ENCODE peak calls at places on chromosomes 11 and 22, in four cellular contexts. W is HS-27A, A is iris pigment epithelial cell, G is HFFc6. U is an unnamed sample.

GRCh38 chr11:12674571-12674935 is 332 bp downstream of the TEAD1 start:
- DNase-seq in G (no peak), A (no peak), W (no peak), U (peak; percentile 59)

GRCh38 chr11:75035911-75036536 is 47.3 kb downstream of the NEU3 start:
- DNase-seq in A (no peak), G (peak; percentile 43), W (no peak), U (no peak)

GRCh38 chr11:129743029-129743846 is 72.4 kb upstream of the TMEM45B start:
- DNase-seq in A (peak; percentile 28), W (no peak), G (no peak), U (no peak)

GRCh38 chr22:21947040-21948014 is 5.3 kb downstream of the PPM1F start:
- DNase-seq in W (no peak), G (peak; percentile 58), A (peak; percentile 66), U (peak; percentile 67)

GRCh38 chr22:47168900-47169800 is 406.7 kb downstream of the TBC1D22A start:
- DNase-seq in A (peak; percentile 19), G (no peak), W (no peak), U (peak; percentile 52)

GRCh38 chr22:22999473-22999872 is 70.8 kb upstream of the GNAZ start:
- DNase-seq in G (no peak), A (peak; percentile 7), W (no peak), U (no peak)

GRCh38 chr11:79219186-79220045 is 221.4 kb downstream of the TENM4 start:
- DNase-seq in A (no peak), W (no peak), G (no peak), U (no peak)

GRCh38 chr22:17698948-17699347 is 60.4 kb downstream of the BCL2L13 start:
- DNase-seq in W (no peak), G (no peak), A (no peak), U (no peak)

GRCh38 chr22:20099099-20099711 is 16.7 kb upstream of the RANBP1 start:
- DNase-seq in A (no peak), G (no peak), W (no peak), U (no peak)

GRCh38 chr11:126712017-126712625 is 288.4 kb downstream of the KIRREL3 start:
- DNase-seq in W (no peak), A (no peak), G (peak; percentile 46), U (peak; percentile 68)

GRCh38 chr11:69048718-69049489 is at the start of gene TPCN2:
- DNase-seq in W (peak; percentile 92), G (peak; percentile 77), A (peak; percentile 94), U (peak; percentile 100)

GRCh38 chr22:38350444-38351359 is 33.5 kb upstream of the CSNK1E start:
- DNase-seq in A (no peak), G (no peak), W (no peak), U (peak; percentile 2)

GRCh38 chr22:25368271-25368670 is 148.8 kb downstream of the CRYBB2 start:
- DNase-seq in A (peak; percentile 78), W (no peak), G (peak; percentile 40), U (peak; percentile 83)

GRCh38 chr11:79440451-79441158 is at the start of gene TENM4:
- DNase-seq in W (no peak), A (peak; percentile 78), G (peak; percentile 92), U (peak; percentile 85)

GRCh38 chr11:65653229-65654225 is 9.2 kb downstream of the RELA start:
- DNase-seq in W (no peak), G (peak; percentile 4), A (no peak), U (no peak)

GRCh38 chr22:20584872-20585639 is 77.6 kb downstream of the MED15 start:
- DNase-seq in G (no peak), A (no peak), W (no peak), U (no peak)